ENCODE peak calls at places on chromosomes 7 and 10, in eight cellular contexts. M is Peyer's patch, L is OCI-LY7, T is NB4, S is right lobe of liver, R is fibroblast of pulmonary artery, B is A549, J is neural progenitor cell. V is an unnamed sample.

GRCh38 chr10:112721080-112721698 is 228.9 kb upstream of the TCF7L2 start:
- DNase-seq in J (peak), T (peak), M (no peak), S (no peak), R (peak), L (no peak), B (peak), V (no peak)

GRCh38 chr7:71408276-71408675 is 276.3 kb downstream of the GALNT17 start:
- DNase-seq in R (no peak), J (no peak), M (no peak), L (no peak), B (no peak), T (no peak), S (no peak), V (no peak)

GRCh38 chr10:70462349-70462984 is 16.1 kb upstream of the PALD1 start:
- DNase-seq in R (no peak), L (no peak), M (no peak), B (peak), J (peak), T (no peak), S (no peak), V (no peak)

GRCh38 chr10:13930123-13930522 is 343.4 kb downstream of the PRPF18 start:
- DNase-seq in B (no peak), J (peak), L (no peak), R (peak), S (no peak), M (no peak), T (no peak), V (no peak)

GRCh38 chr7:134021861-134022260 is 105.3 kb upstream of the LRGUK start:
- DNase-seq in M (no peak), T (no peak), J (no peak), L (no peak), S (no peak), B (no peak), R (no peak), V (no peak)

GRCh38 chr7:92158660-92159575 is 20.0 kb downstream of the LRRD1 start:
- DNase-seq in J (no peak), B (no peak), R (peak), S (no peak), L (no peak), T (no peak), M (no peak), V (no peak)

GRCh38 chr7:130927062-130927461 is 193.1 kb upstream of the KLF14 start:
- DNase-seq in B (no peak), S (no peak), J (no peak), R (no peak), M (no peak), T (no peak), L (no peak), V (no peak)

GRCh38 chr7:48088559-48089414 is at the start of gene UPP1:
- DNase-seq in J (peak), L (peak), R (peak), T (peak), B (peak), S (peak), M (peak), V (peak)

GRCh38 chr7:33072471-33072870 is 9.9 kb upstream of the NT5C3A start:
- DNase-seq in S (no peak), B (no peak), T (no peak), M (no peak), J (no peak), L (no peak), R (peak), V (no peak)

GRCh38 chr10:100569687-100570517 is 34.2 kb downstream of the HIF1AN start:
- DNase-seq in L (peak), R (no peak), T (no peak), B (no peak), J (peak), S (no peak), M (no peak), V (no peak)

GRCh38 chr10:22615819-22616499 is 98.4 kb downstream of the PIP4K2A start:
- DNase-seq in M (peak), L (peak), B (no peak), J (no peak), R (no peak), S (peak), T (peak), V (peak)

GRCh38 chr10:50216894-50217293 is 34.4 kb downstream of the ASAH2 start:
- DNase-seq in B (no peak), L (no peak), M (no peak), R (peak), T (peak), S (no peak), J (peak), V (no peak)

GRCh38 chr7:142802301-142802700 is 31.5 kb downstream of the PRSS2 start:
- DNase-seq in T (no peak), J (no peak), R (no peak), M (no peak), S (no peak), B (no peak), L (no peak), V (no peak)
- H3K4me3 ChIP-seq in T (no peak), J (no peak), R (no peak), M (no peak), S (no peak), B (no peak), L (no peak), V (no peak)

GRCh38 chr7:102424787-102425218 is 8.6 kb upstream of the ORAI2 start:
- DNase-seq in T (no peak), M (no peak), L (peak), R (no peak), S (no peak), J (no peak), B (no peak), V (no peak)

GRCh38 chr7:102429141-102429904 is 4.1 kb upstream of the ORAI2 start:
- DNase-seq in J (no peak), M (no peak), S (no peak), T (no peak), R (no peak), L (no peak), B (no peak), V (no peak)

GRCh38 chr7:102425639-102426267 is 7.6 kb upstream of the ORAI2 start:
- DNase-seq in M (peak), T (no peak), J (no peak), L (peak), S (peak), B (no peak), R (no peak), V (peak)

GRCh38 chr7:102424129-102424551 is 9.2 kb upstream of the ORAI2 start:
- DNase-seq in R (no peak), S (no peak), T (no peak), L (peak), B (no peak), M (no peak), J (no peak), V (no peak)

DNA sequence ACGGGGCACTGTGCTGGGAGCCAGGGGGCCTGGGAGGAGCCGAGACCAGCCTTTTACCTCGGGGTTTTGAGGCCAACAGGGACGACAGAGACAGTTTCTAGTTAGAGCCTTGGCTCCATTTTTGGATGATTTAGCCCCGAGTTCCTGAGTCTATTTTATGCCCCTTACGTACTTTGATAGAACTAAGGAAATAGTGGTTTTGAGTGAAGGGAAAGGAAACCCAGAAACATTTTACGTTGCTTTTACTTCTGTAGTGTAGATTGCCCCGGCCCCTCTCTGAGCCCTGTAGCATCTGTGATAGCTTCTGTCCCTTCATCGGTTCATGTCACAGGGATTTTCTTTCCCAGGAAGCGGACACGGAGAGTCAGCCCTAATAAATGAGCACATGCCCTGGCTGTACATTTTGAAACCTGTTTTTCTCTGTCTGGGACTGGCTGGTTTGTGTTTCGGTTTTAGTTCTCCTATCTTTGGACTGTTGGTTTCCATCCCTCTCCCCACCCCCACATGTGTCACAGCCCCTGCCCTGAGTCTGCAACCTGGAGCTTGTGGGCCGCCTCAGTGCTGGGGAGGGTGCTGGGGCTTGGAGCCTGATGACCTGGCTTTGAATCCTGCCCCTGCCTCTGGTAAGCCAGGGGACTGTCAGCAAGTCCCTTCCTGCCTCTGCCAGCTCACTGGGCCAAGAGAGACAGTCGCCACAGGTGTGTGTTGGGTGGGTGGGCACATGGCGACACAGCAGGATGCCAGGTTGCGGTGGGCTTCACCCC is 6.9 kb upstream of the ORAI2 start:
- DNase-seq in R (no peak), B (no peak), L (peak), T (no peak), M (no peak), J (no peak), S (peak), V (peak)
- H3K4me3 ChIP-seq in R (no peak), B (no peak), L (peak), T (no peak), M (peak), J (no peak), S (no peak), V (no peak)

GRCh38 chr10:29619273-29619672 is 15.5 kb downstream of the SVIL start:
- DNase-seq in J (no peak), B (peak), S (no peak), M (no peak), L (no peak), T (no peak), R (peak), V (no peak)

GRCh38 chr10:29623797-29624196 is 11.0 kb downstream of the SVIL start:
- DNase-seq in T (peak), B (no peak), J (no peak), S (no peak), L (no peak), M (no peak), R (peak), V (no peak)

GRCh38 chr10:29621161-29621560 is 13.6 kb downstream of the SVIL start:
- DNase-seq in S (no peak), R (peak), M (no peak), T (no peak), L (no peak), J (peak), B (peak), V (no peak)

GRCh38 chr10:29620112-29620690 is 14.6 kb downstream of the SVIL start:
- DNase-seq in B (no peak), J (no peak), S (no peak), R (no peak), M (no peak), L (no peak), T (no peak), V (no peak)

GRCh38 chr10:29622382-29622885 is 12.3 kb downstream of the SVIL start:
- DNase-seq in J (no peak), B (no peak), S (no peak), T (no peak), R (no peak), M (no peak), L (no peak), V (no peak)
- H3K4me3 ChIP-seq in J (no peak), B (no peak), S (no peak), T (no peak), R (no peak), M (no peak), L (no peak), V (no peak)

GRCh38 chr7:128831178-128831993 is 1.2 kb downstream of the FLNC start:
- DNase-seq in T (peak), B (no peak), M (no peak), S (peak), J (peak), R (peak), L (peak), V (peak)

GRCh38 chr7:128833148-128833938 is 3.1 kb downstream of the FLNC start:
- DNase-seq in S (no peak), M (no peak), B (no peak), R (peak), L (no peak), J (peak), T (peak), V (peak)

GRCh38 chr7:128833939-128834310 is 3.7 kb downstream of the FLNC start:
- DNase-seq in M (no peak), L (no peak), S (no peak), J (peak), T (no peak), R (peak), B (no peak), V (no peak)

GRCh38 chr7:128831994-128832879 is 2.0 kb downstream of the FLNC start:
- DNase-seq in B (no peak), M (no peak), L (peak), S (no peak), J (peak), T (peak), R (peak), V (peak)

DNA sequence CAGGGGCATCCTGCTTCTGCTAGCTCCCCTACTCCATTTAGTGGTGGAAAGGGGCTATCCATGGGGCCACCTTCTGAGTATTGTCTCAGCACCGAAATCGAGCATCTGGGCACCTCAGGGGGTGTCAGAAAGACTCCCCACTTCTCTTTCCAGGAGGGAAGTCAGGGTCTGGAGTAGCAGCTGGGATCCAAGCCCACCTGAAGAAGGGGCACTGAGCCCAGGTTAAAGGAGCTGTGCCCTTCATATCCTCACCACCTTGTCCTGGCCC is 2.6 kb downstream of the FLNC start:
- DNase-seq in B (no peak), S (no peak), M (no peak), T (no peak), L (no peak), J (no peak), R (no peak), V (no peak)
- H3K4me3 ChIP-seq in B (no peak), S (no peak), M (no peak), T (no peak), L (no peak), J (peak), R (peak), V (peak)

GRCh38 chr7:90474284-90475210 is 5.1 kb downstream of the PTTG1IP2 start:
- DNase-seq in S (no peak), R (peak), B (no peak), T (no peak), M (no peak), J (no peak), L (no peak), V (no peak)

GRCh38 chr7:90472805-90473540 is 3.5 kb downstream of the PTTG1IP2 start:
- DNase-seq in M (no peak), S (no peak), T (no peak), J (no peak), R (no peak), L (no peak), B (no peak), V (no peak)

GRCh38 chr7:90473819-90474218 is 4.4 kb downstream of the PTTG1IP2 start:
- DNase-seq in L (no peak), J (no peak), M (no peak), T (no peak), R (peak), B (no peak), S (no peak), V (no peak)

DNA sequence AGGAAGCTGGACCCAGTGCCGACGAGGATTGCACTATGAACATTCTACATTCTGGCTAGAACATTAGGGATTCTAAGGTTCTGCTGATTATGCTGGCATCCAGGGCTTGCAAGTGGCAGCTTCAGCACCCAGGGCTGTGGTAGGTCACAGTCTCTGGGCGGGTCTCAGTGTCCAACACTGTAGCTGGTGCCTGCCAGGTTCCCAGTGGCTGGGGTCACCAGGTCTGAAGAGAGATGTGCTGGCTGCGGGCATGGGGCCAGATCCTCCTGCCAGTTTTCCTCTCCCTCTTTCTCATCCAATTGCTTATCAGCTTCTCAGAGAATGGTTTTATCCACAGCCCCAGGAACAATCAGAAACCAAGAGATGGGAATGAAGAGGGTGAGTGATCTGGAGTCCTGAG is at the start of gene PTTG1IP2:
- DNase-seq in M (no peak), R (no peak), S (peak), L (no peak), J (no peak), B (no peak), T (no peak), V (no peak)
- H3K4me3 ChIP-seq in M (no peak), R (no peak), S (no peak), L (no peak), J (no peak), B (no peak), T (no peak), V (no peak)

DNA sequence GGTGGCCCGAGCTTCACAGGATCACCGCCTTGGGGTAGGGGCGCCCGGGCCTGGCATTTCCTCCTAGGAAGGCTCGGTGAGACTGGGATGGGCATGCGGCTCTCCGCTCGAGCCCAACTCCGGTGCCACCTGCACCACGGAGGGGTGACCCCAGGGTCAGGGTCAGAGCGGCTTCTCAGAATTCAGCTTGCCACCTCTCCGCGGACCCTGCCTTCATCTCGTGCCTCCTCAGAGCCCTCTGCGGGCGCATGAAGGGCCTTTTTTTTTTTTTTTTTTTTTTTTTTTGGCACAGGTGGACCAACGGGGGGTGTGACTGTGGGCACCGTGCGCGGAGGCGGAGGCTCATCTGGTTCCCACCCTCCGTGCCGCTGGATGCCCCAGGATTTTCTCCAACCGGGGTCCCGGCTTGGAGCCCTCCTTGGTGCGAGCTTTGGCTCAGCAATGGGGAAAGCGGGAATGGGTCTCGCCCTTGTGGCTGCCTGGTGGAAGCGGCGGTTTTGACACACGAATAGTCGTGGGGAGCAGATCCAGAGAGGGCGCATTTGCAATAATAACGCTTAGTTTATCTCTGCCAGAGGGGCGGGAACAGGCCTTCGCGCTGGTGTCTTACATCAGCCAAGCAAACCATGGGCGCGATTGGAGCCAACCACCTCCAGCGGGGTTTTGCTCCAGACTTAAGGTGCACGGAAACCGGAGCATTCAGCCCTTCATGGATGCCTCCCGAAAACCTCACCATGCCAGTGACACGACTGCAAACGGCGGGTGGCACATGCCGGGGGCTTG is 5.0 kb upstream of the TNRC18 start:
- DNase-seq in S (peak), T (peak), M (peak), B (no peak), L (no peak), R (peak), J (peak), V (peak)
- H3K4me3 ChIP-seq in S (peak), T (peak), M (peak), B (no peak), L (no peak), R (peak), J (peak), V (peak)